ENCODE peak calls at places on chromosome 21, in six cellular contexts. W is GM12878, U is mesenchymal stem cell, S is mesendoderm, O is NT2/D1, D is esophagus muscularis mucosa. Y is an unnamed sample.

GRCh38 chr21:29018540-29018939 is 609 bp downstream of the RWDD2B start:
- DNase-seq in S (no peak), D (no peak), U (no peak), O (no peak), W (no peak), Y (no peak)

GRCh38 chr21:42986125-42986783 is 11.9 kb downstream of the PKNOX1 start:
- DNase-seq in O (no peak), W (no peak), U (peak; percentile 38), D (no peak), S (no peak), Y (no peak)

GRCh38 chr21:46125846-46126301 is 28.0 kb downstream of the COL6A2 start:
- DNase-seq in O (no peak), S (no peak), U (no peak), W (no peak), D (no peak), Y (no peak)

GRCh38 chr21:23130308-23130707 is 2132.1 kb downstream of the NCAM2 start:
- DNase-seq in U (no peak), W (no peak), D (no peak), O (no peak), S (peak; percentile 49), Y (no peak)

GRCh38 chr21:37367758-37368535 is 1.4 kb downstream of the DYRK1A start:
- DNase-seq in O (no peak), W (no peak), S (peak; percentile 69), D (no peak), U (peak; percentile 48), Y (peak; percentile 43)

GRCh38 chr21:15421947-15422346 is 307.8 kb upstream of the USP25 start:
- DNase-seq in O (no peak), D (no peak), W (no peak), U (no peak), S (no peak), Y (no peak)

GRCh38 chr21:20971296-20971921 is 26.8 kb upstream of the NCAM2 start:
- DNase-seq in S (peak; percentile 63), O (peak; percentile 65), D (no peak), W (no peak), U (peak; percentile 46), Y (peak; percentile 63)

GRCh38 chr21:42148097-42148496 is 70.8 kb upstream of the ABCG1 start:
- DNase-seq in W (no peak), U (no peak), O (no peak), S (no peak), D (no peak), Y (no peak)

GRCh38 chr21:42313501-42313969 is 1.7 kb downstream of the TFF3 start:
- DNase-seq in O (peak; percentile 75), D (no peak), W (no peak), U (no peak), S (peak; percentile 38), Y (no peak)

GRCh38 chr21:38067086-38067739 is 151.0 kb upstream of the KCNJ6 start:
- DNase-seq in S (no peak), U (no peak), W (no peak), D (no peak), O (no peak), Y (no peak)

GRCh38 chr21:24995206-24995605 is 612.1 kb downstream of the MRPL39 start:
- DNase-seq in O (no peak), D (no peak), U (no peak), S (peak; percentile 56), W (no peak), Y (no peak)

GRCh38 chr21:30268608-30269197 is 14.0 kb downstream of the KRTAP24-1 start:
- DNase-seq in W (no peak), S (peak; percentile 77), O (peak; percentile 75), D (no peak), U (no peak), Y (no peak)

GRCh38 chr21:38027901-38028300 is 111.6 kb upstream of the KCNJ6 start:
- DNase-seq in O (no peak), W (no peak), D (no peak), S (no peak), U (no peak), Y (no peak)

GRCh38 chr21:36235058-36235582 is 78.5 kb downstream of the DOP1B start:
- DNase-seq in S (peak; percentile 83), W (no peak), O (no peak), U (no peak), D (no peak), Y (no peak)

GRCh38 chr21:39527067-39527595 is 75.4 kb downstream of the SH3BGR start:
- DNase-seq in U (no peak), O (no peak), S (no peak), W (no peak), D (peak; percentile 83), Y (no peak)

GRCh38 chr21:17441370-17441769 is 71.5 kb upstream of the CXADR start:
- DNase-seq in S (no peak), D (no peak), W (no peak), U (no peak), O (no peak), Y (peak; percentile 30)

GRCh38 chr21:17501107-17502006 is 11.5 kb upstream of the CXADR start:
- DNase-seq in S (no peak), U (no peak), W (no peak), O (no peak), D (no peak), Y (peak; percentile 42)

GRCh38 chr21:16309250-16309971 is 579.6 kb downstream of the USP25 start:
- DNase-seq in D (no peak), U (no peak), S (peak; percentile 38), W (no peak), O (no peak), Y (peak; percentile 56)

GRCh38 chr21:41378849-41379248 is 17.0 kb downstream of the MX2 start:
- DNase-seq in S (no peak), O (no peak), U (no peak), W (no peak), D (no peak), Y (no peak)

GRCh38 chr21:43305336-43305665 is 121.6 kb downstream of the SIK1 start:
- DNase-seq in D (no peak), O (no peak), S (no peak), U (no peak), W (no peak), Y (no peak)

GRCh38 chr21:44547656-44548331 is 3.5 kb downstream of the KRTAP10-2 start:
- DNase-seq in O (no peak), U (no peak), S (peak; percentile 28), D (peak; percentile 90), W (no peak), Y (no peak)
- H3K27me3 ChIP-seq in O (no peaks in the 10 kb centered on the region), U (peaks cover 17% of the 10 kb centered on the region), S (no peaks in the 10 kb centered on the region), D (no peaks in the 10 kb centered on the region), W (no peaks in the 10 kb centered on the region), Y (no peaks in the 10 kb centered on the region)

GRCh38 chr21:26844258-26845065 is 747 bp downstream of the ADAMTS1 start:
- DNase-seq in S (peak; percentile 48), D (no peak), U (peak; percentile 63), W (no peak), O (peak; percentile 36), Y (peak; percentile 65)

GRCh38 chr21:26845750-26846035 is 484 bp upstream of the ADAMTS1 start:
- DNase-seq in U (no peak), D (no peak), O (no peak), S (no peak), W (no peak), Y (no peak)

GRCh38 chr21:26846036-26846931 is 1.1 kb upstream of the ADAMTS1 start:
- DNase-seq in D (no peak), W (no peak), O (peak; percentile 49), S (peak; percentile 88), U (peak; percentile 87), Y (peak; percentile 39)

GRCh38 chr21:26843912-26844257 is 1.3 kb downstream of the ADAMTS1 start:
- DNase-seq in U (peak; percentile 61), W (no peak), O (peak; percentile 16), S (no peak), D (no peak), Y (peak; percentile 40)

DNA sequence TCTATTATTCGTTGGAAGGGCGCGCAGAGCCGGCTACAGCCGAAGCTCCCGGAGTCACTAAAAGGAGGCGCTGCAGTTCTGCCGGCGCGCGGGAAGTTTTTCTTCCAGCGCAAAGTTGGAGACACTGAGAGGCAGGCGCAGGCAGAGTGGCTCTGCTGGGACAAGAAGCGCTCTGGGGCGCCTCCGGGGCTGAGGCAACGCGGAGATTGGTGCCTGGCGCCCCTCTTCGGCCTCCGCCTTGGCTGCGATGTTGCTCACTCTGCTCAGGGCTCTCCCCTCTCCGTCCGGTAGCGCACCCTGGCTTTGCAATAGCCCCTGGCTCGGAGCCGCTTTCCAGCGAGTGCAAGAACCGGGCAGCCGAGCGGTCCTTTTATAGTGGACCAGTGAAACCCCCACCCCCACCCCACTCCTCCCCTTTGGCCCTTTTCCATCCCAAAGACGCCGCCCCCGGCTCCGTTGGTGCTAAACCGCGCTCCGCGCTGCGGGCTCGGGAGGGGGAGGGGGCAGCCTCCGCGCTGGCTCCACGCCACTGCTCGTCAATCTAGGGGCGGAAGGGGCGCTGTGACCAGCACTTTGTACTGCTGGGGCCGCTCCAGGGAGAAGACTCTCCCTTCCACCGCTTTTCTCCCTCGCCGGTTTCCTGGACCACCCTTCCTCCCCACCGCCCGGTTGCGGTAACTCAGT is at the start of gene ADAMTS1:
- DNase-seq in W (no peak), S (peak; percentile 97), O (peak; percentile 84), U (peak; percentile 95), D (peak; percentile 98), Y (peak; percentile 91)
- H3K27me3 ChIP-seq in W (no peaks in the 10 kb centered on the region), S (no peaks in the 10 kb centered on the region), O (peaks cover 19% of the 10 kb centered on the region), U (no peaks in the 10 kb centered on the region), D (no peaks in the 10 kb centered on the region), Y (peaks cover 23% of the 10 kb centered on the region)

DNA sequence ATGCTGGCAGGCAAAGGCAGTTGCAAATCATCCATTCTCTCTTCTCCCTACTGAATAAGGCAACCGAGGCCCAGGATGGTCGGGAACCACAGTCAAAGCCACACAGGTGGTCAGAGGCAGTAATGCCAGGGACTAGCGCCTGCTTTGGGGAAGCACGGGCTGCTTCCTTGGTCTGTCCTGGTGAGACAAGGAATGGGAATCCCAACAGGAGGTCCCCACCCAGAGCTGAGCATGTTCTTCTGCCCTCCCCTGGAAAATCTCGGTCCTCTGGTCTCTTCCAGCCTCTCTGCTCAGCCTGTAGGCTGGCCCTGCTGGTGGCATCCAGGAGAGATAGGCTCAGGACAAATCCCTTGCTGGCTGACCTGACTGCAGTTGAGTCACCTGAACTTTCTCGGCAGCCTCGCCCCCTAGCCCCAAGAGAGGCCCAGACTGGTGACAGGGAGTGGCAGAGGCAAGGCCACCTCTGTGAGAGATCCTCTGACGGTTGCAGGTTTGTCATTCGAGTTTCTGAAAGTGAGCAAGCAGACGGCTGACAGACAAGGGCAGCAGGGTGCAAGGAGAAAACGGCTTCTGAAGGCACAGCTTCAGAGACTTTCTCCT is 5.8 kb downstream of the OLIG1 start:
- DNase-seq in S (peak; percentile 59), O (no peak), U (no peak), D (no peak), W (no peak), Y (no peak)
- H3K27me3 ChIP-seq in S (peaks cover 42% of the 10 kb centered on the region), O (peaks cover 44% of the 10 kb centered on the region), U (peaks cover 76% of the 10 kb centered on the region), D (no peaks in the 10 kb centered on the region), W (peaks cover 12% of the 10 kb centered on the region), Y (no peaks in the 10 kb centered on the region)

GRCh38 chr21:34703566-34703965 is 34.8 kb downstream of the CLIC6 start:
- DNase-seq in W (no peak), U (no peak), S (no peak), O (no peak), D (no peak), Y (no peak)

GRCh38 chr21:34704119-34704518 is 35.3 kb downstream of the CLIC6 start:
- DNase-seq in O (no peak), W (no peak), S (peak; percentile 40), U (no peak), D (no peak), Y (no peak)

GRCh38 chr21:34705032-34705431 is 36.2 kb downstream of the CLIC6 start:
- DNase-seq in D (no peak), W (no peak), S (no peak), O (no peak), U (no peak), Y (no peak)

GRCh38 chr21:34707876-34708325 is 39.1 kb downstream of the CLIC6 start:
- DNase-seq in D (no peak), O (no peak), S (no peak), U (no peak), W (peak; percentile 66), Y (no peak)

GRCh38 chr21:34706337-34706736 is 37.5 kb downstream of the CLIC6 start:
- DNase-seq in U (no peak), D (no peak), O (no peak), S (no peak), W (no peak), Y (no peak)
- H3K27me3 ChIP-seq in U (peaks cover 50% of the 10 kb centered on the region), D (no peaks in the 10 kb centered on the region), O (no peaks in the 10 kb centered on the region), S (no peaks in the 10 kb centered on the region), W (no peaks in the 10 kb centered on the region), Y (no peaks in the 10 kb centered on the region)